ENCODE peak calls at places on chromosome 16, in four cellular contexts. One of them, this sample, is unnamed.

GRCh38 chr16:87051526-87052320 is 265.5 kb downstream of the C16orf95 start:
- DNase-seq in tibial artery: no peak
- DNase-seq in stomach: no peak
- DNase-seq in AG10803: no peak
- DNase-seq in this sample: no peak

GRCh38 chr16:86355951-86356350 is 154.4 kb upstream of the FOXF1 start:
- DNase-seq in tibial artery: no peak
- DNase-seq in stomach: no peak
- DNase-seq in AG10803: no peak
- DNase-seq in this sample: no peak

GRCh38 chr16:427295-427694 is 1.8 kb downstream of the RAB11FIP3 start:
- DNase-seq in AG10803: no peak
- DNase-seq in stomach: no peak
- DNase-seq in tibial artery: no peak
- DNase-seq in this sample: no peak

GRCh38 chr16:73848993-73849392 is 447.6 kb upstream of the PSMD7 start:
- DNase-seq in AG10803: no peak
- DNase-seq in stomach: no peak
- DNase-seq in tibial artery: no peak
- DNase-seq in this sample: no peak

GRCh38 chr16:72099377-72099818 is 5.8 kb downstream of the DHX38 start:
- DNase-seq in stomach: peak; percentile 41
- DNase-seq in AG10803: peak; percentile 38
- DNase-seq in tibial artery: no peak
- DNase-seq in this sample: no peak

GRCh38 chr16:55494994-55495421 is 13.9 kb upstream of the LPCAT2 start:
- DNase-seq in stomach: peak; percentile 51
- DNase-seq in tibial artery: peak; percentile 63
- DNase-seq in AG10803: peak; percentile 98
- DNase-seq in this sample: peak; percentile 86

GRCh38 chr16:66271074-66272060 is 95.1 kb upstream of the CDH5 start:
- DNase-seq in AG10803: peak; percentile 33
- DNase-seq in tibial artery: no peak
- DNase-seq in stomach: no peak
- DNase-seq in this sample: no peak

GRCh38 chr16:12236491-12237030 is 260.0 kb downstream of the SNX29 start:
- DNase-seq in stomach: no peak
- DNase-seq in tibial artery: no peak
- DNase-seq in AG10803: no peak
- DNase-seq in this sample: no peak

GRCh38 chr16:4511441-4512082 is 27.0 kb downstream of the CDIP1 start:
- DNase-seq in AG10803: peak; percentile 27
- DNase-seq in tibial artery: no peak
- DNase-seq in stomach: peak; percentile 73
- DNase-seq in this sample: no peak

GRCh38 chr16:30736995-30737793 is 11.0 kb upstream of the PHKG2 start:
- DNase-seq in tibial artery: no peak
- DNase-seq in AG10803: no peak
- DNase-seq in stomach: no peak
- DNase-seq in this sample: no peak

GRCh38 chr16:6861136-6861535 is 471.5 kb upstream of the RBFOX1 start:
- DNase-seq in AG10803: no peak
- DNase-seq in tibial artery: no peak
- DNase-seq in stomach: no peak
- DNase-seq in this sample: no peak
- TF ChIP-seq CTCF in AG10803: no peak
- TF ChIP-seq CTCF in tibial artery: no peak
- TF ChIP-seq CTCF in stomach: no peak
- TF ChIP-seq CTCF in this sample: no peak

GRCh38 chr16:57041182-57042156 is 50.9 kb upstream of the CPNE2 start:
- DNase-seq in stomach: peak; percentile 43
- DNase-seq in tibial artery: no peak
- DNase-seq in AG10803: no peak
- DNase-seq in this sample: no peak
- H3K4me3 ChIP-seq in stomach: no peak overlapping the region
- H3K4me3 ChIP-seq in tibial artery: no peak overlapping the region
- H3K4me3 ChIP-seq in AG10803: no peak overlapping the region
- H3K4me3 ChIP-seq in this sample: no peak overlapping the region

DNA sequence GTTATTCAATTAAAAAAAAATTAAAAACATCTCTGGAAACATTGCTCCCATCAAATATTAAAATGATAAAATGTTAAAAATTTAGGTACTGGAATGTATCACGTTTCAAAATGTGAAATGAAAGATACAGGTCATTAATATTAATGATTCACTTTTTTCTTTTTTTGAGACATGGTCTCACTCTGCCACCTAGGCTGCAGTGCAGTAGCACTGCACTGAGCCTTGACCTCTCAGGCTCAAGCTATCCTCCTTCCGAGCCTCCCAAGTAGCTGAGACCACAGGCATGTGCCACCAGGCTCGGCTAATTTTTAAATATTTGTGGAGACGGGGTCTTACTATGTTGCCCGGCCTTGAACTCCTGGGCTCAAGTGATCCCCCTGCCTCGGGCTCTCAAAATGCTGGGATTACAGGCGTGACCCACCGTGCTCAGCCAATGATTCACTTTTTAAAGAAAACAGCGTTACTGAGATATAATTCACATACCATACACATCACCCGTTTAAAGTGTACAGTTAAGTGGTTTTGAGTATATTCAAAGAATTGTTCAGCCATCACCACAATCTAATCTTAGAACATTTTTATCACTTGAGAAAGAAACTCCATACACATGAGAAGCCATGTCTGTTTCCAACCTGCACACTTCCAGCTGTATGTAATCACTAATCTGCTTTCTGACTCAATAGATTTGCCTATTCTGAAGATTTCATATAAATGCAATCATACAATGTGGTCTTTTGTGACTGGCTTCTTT is 19.1 kb upstream of the NETO2 start:
- DNase-seq in stomach: no peak
- DNase-seq in tibial artery: no peak
- DNase-seq in AG10803: no peak
- DNase-seq in this sample: no peak
- TF ChIP-seq CTCF in stomach: no peak
- TF ChIP-seq CTCF in tibial artery: no peak
- TF ChIP-seq CTCF in AG10803: no peak
- TF ChIP-seq CTCF in this sample: no peak

DNA sequence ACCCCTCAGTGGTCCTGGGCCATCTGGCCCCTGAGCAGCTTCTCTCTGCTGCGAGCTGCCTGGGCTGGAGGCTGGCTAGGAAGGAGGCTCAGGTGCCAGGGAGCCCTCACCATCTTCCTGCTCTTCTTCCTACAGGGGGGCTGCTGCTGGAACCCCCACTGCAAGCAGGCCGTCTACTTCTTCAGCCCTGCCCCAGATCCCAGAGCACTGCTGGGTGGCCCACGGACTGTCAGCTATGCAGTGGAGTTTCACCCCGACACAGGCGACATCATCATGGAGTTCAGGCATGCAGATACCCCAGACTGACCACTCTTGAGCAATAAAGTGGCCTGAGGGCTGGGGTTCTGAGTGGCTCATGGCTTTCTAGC is 46.1 kb downstream of the PRMT7 start:
- DNase-seq in tibial artery: no peak
- DNase-seq in stomach: no peak
- DNase-seq in AG10803: no peak
- DNase-seq in this sample: no peak
- H3K4me3 ChIP-seq in tibial artery: no peak overlapping the region
- H3K4me3 ChIP-seq in stomach: no peak overlapping the region
- H3K4me3 ChIP-seq in AG10803: no peak overlapping the region
- H3K4me3 ChIP-seq in this sample: no peak overlapping the region

DNA sequence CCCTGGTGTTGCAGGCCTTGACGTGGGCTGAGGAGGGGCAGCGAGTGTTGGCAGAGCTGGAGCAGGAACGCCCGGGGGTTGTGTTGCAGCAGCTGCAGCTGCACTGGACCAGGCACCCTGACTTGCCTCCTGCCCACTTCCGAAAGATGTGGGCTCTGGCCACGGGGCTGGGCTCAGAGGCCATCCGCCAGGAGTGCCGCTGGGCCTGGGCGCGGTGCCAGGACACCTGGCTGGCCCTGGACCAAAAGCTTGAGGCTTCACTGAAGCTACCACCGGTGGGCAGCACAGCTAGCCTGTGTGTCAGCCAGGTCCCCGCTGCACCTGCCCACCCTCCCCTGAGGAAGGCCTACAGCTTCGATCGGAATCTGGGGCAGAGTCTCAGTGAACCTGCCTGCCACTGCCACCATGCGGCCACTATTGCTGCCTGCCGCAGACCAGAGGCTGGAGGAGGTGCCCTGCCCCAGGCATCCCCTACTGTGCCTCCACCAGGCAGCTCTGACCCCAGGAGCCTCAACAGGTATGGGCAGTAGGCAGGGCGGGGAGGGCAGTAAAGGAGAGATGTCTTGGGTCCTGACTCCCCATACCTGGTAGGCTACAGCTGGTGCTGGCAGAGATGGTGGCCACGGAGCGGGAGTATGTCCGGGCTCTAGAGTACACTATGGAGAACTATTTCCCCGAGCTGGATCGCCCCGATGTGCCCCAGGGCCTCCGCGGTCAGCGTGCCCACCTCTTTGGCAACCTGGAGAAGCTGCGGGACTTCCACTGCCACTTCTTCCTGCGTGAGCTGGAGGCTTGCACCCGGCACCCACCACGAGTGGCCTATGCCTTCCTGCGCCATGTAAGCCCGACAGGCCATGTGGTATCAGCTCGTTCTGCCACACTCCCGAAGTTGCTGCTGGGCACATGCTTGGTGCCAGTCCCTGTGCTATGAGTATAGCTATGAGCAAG is 5.6 kb downstream of the PLEKHG4 start:
- DNase-seq in stomach: peak; percentile 61
- DNase-seq in tibial artery: no peak
- DNase-seq in AG10803: no peak
- DNase-seq in this sample: no peak
- TF ChIP-seq CTCF in stomach: no peak
- TF ChIP-seq CTCF in tibial artery: peak; percentile 42
- TF ChIP-seq CTCF in AG10803: peak; percentile 40
- TF ChIP-seq CTCF in this sample: peak; percentile 55

GRCh38 chr16:69724414-69724873 is 1.9 kb downstream of the NQO1 start:
- DNase-seq in AG10803: no peak
- DNase-seq in stomach: no peak
- DNase-seq in tibial artery: no peak
- DNase-seq in this sample: no peak
- H3K4me3 ChIP-seq in AG10803: peak overlapping the region; percentile 83
- H3K4me3 ChIP-seq in stomach: no peak overlapping the region
- H3K4me3 ChIP-seq in tibial artery: peak overlapping the region; percentile 59
- H3K4me3 ChIP-seq in this sample: peak overlapping the region; percentile 51